ENCODE peak calls at places on chromosomes 6 and 20, in eight cellular contexts. B is sciatic nerve; O is NCI-H510A treated with DMSO at 0.1 percent for 48 hours; N is T-helper 9 cell; E is activated T-helper 1 cell treated with anti-CD3 and anti-CD28 coated beads, Interleukin-2, amount 50 U/mL, for 16 hours; P is activated naive CD4-positive, alpha-beta T cell; L is body of pancreas; H is Jurkat, Clone E6-1. K is an unnamed sample.

GRCh38 chr6:144055121-144055931 is 40.0 kb downstream of the SF3B5 start:
- DNase-seq in H (peak; percentile 59), N (no peak), O (no peak), L (no peak), E (no peak), P (no peak), B (no peak), K (peak; percentile 8)

GRCh38 chr20:36862857-36863668 is 12.9 kb upstream of the TLDC2 start:
- DNase-seq in L (peak; percentile 28), B (peak; percentile 73), N (no peak), E (no peak), O (no peak), P (no peak), H (no peak), K (no peak)

GRCh38 chr6:157424491-157425020 is 43.6 kb downstream of the ZDHHC14 start:
- DNase-seq in L (peak; percentile 29), E (no peak), B (no peak), H (no peak), P (no peak), O (no peak), N (no peak), K (no peak)

GRCh38 chr6:41367700-41368099 is 32.3 kb downstream of the NCR2 start:
- DNase-seq in H (peak; percentile 35), E (no peak), L (peak; percentile 31), P (no peak), N (no peak), O (peak; percentile 57), B (peak; percentile 71), K (peak; percentile 49)

GRCh38 chr6:37952027-37952426 is 132.5 kb downstream of the ZFAND3 start:
- DNase-seq in N (no peak), O (no peak), E (no peak), B (no peak), H (no peak), P (no peak), L (no peak), K (no peak)

GRCh38 chr6:134949927-134950326 is at the start of gene ALDH8A1:
- DNase-seq in E (no peak), B (no peak), L (no peak), N (no peak), P (no peak), O (no peak), H (no peak), K (no peak)

GRCh38 chr6:56759521-56759920 is 116.8 kb upstream of the DST start:
- DNase-seq in H (no peak), P (no peak), O (no peak), B (no peak), N (no peak), E (no peak), L (no peak), K (no peak)

GRCh38 chr20:5827098-5827853 is 77.1 kb downstream of the SHLD1 start:
- DNase-seq in P (no peak), E (no peak), N (no peak), O (no peak), H (no peak), B (no peak), L (no peak), K (no peak)

GRCh38 chr6:144219056-144219685 is 66.0 kb upstream of the UTRN start:
- DNase-seq in E (no peak), B (no peak), O (peak; percentile 1), H (peak; percentile 44), L (no peak), P (no peak), N (no peak), K (peak; percentile 31)

GRCh38 chr6:128412680-128413079 is 107.7 kb downstream of the PTPRK start:
- DNase-seq in L (no peak), B (no peak), N (no peak), H (no peak), O (no peak), E (no peak), P (no peak), K (no peak)

GRCh38 chr20:49460131-49460530 is 22.3 kb downstream of the KCNB1 start:
- DNase-seq in O (no peak), P (no peak), B (no peak), L (no peak), H (no peak), E (no peak), N (no peak), K (no peak)

GRCh38 chr6:169640347-169640972 is 61.4 kb downstream of the WDR27 start:
- DNase-seq in L (no peak), N (no peak), B (no peak), O (no peak), E (no peak), P (no peak), H (no peak), K (no peak)

GRCh38 chr6:129955584-129955983 is 62.8 kb upstream of the L3MBTL3 start:
- DNase-seq in O (no peak), B (no peak), P (no peak), N (no peak), E (no peak), L (no peak), H (no peak), K (no peak)

GRCh38 chr6:3419624-3420272 is 37.1 kb downstream of the SLC22A23 start:
- DNase-seq in O (no peak), P (no peak), H (no peak), B (no peak), N (no peak), E (no peak), L (no peak), K (peak; percentile 62)

GRCh38 chr20:25408170-25408547 is 686 bp downstream of the GINS1 start:
- DNase-seq in O (no peak), H (no peak), L (no peak), P (no peak), E (no peak), N (no peak), B (no peak), K (no peak)

GRCh38 chr6:72968704-72969103 is 256.6 kb downstream of the KHDC1L start:
- DNase-seq in O (peak; percentile 73), L (no peak), E (no peak), N (no peak), P (no peak), B (no peak), H (no peak), K (peak; percentile 76)

GRCh38 chr6:127299522-127300240 is 33.0 kb downstream of the RNF146 start:
- DNase-seq in O (no peak), L (no peak), P (no peak), B (no peak), E (no peak), H (no peak), N (no peak), K (no peak)

GRCh38 chr6:2632943-2633584 is 117.7 kb downstream of the MYLK4 start:
- DNase-seq in P (no peak), N (no peak), H (no peak), O (no peak), L (no peak), B (no peak), E (no peak), K (no peak)

GRCh38 chr6:112920994-112921393 is 573.9 kb downstream of the RFPL4B start:
- DNase-seq in L (no peak), P (no peak), O (no peak), H (no peak), N (no peak), E (no peak), B (no peak), K (no peak)

GRCh38 chr6:117167520-117168271 is 97.7 kb upstream of the VGLL2 start:
- DNase-seq in N (no peak), L (peak; percentile 14), H (no peak), E (no peak), P (no peak), O (no peak), B (no peak), K (peak; percentile 84)

GRCh38 chr6:169145476-169145875 is 108.2 kb downstream of the THBS2 start:
- DNase-seq in H (no peak), P (no peak), L (no peak), O (no peak), E (no peak), N (no peak), B (no peak), K (no peak)

GRCh38 chr20:35826361-35826760 is 54.5 kb downstream of the PHF20 start:
- DNase-seq in B (no peak), O (no peak), N (no peak), E (no peak), L (no peak), P (no peak), H (no peak), K (no peak)

GRCh38 chr20:51195419-51195901 is 172.6 kb upstream of the KCNG1 start:
- DNase-seq in H (no peak), L (no peak), B (no peak), O (no peak), P (no peak), E (no peak), N (no peak), K (peak; percentile 80)

GRCh38 chr20:44448753-44449546 is 26.7 kb upstream of the TTPAL start:
- DNase-seq in O (no peak), H (peak; percentile 27), N (no peak), L (no peak), B (no peak), E (no peak), P (no peak), K (no peak)

GRCh38 chr6:150016324-150017185 is 8.8 kb downstream of the RAET1L start:
- DNase-seq in P (no peak), H (peak; percentile 69), N (peak; percentile 41), E (no peak), O (peak; percentile 27), L (peak; percentile 70), B (no peak), K (peak; percentile 59)

GRCh38 chr6:37283786-37284185 is 25.8 kb upstream of the TMEM217 start:
- DNase-seq in O (no peak), H (no peak), L (peak; percentile 60), E (no peak), N (no peak), B (no peak), P (no peak), K (no peak)

GRCh38 chr6:150830409-150831165 is 34.9 kb upstream of the MTHFD1L start:
- DNase-seq in L (no peak), B (no peak), O (no peak), N (no peak), H (no peak), P (no peak), E (no peak), K (peak; percentile 47)

GRCh38 chr6:17057322-17057721 is 44.5 kb upstream of the STMND1 start:
- DNase-seq in E (no peak), H (no peak), N (no peak), L (no peak), B (no peak), O (no peak), P (no peak), K (peak; percentile 51)

GRCh38 chr20:43194187-43194586 is 4.5 kb upstream of the PTPRT start:
- DNase-seq in H (no peak), E (no peak), O (no peak), N (no peak), L (no peak), B (no peak), P (no peak), K (no peak)

GRCh38 chr20:48800227-48800626 is 27.6 kb downstream of the PREX1 start:
- DNase-seq in P (no peak), L (no peak), H (no peak), O (no peak), N (no peak), B (no peak), E (no peak), K (no peak)

GRCh38 chr20:32535316-32535952 is 49.7 kb downstream of the NOL4L start:
- DNase-seq in P (no peak), H (peak; percentile 64), N (peak; percentile 39), E (no peak), L (no peak), O (peak; percentile 71), B (no peak), K (no peak)

GRCh38 chr6:51678905-51679620 is 408.4 kb downstream of the PKHD1 start:
- DNase-seq in E (no peak), P (no peak), B (no peak), H (no peak), L (no peak), N (no peak), O (no peak), K (peak; percentile 0)

GRCh38 chr6:99521557-99522286 is 6.5 kb upstream of the USP45 start:
- DNase-seq in H (peak; percentile 30), E (no peak), P (no peak), B (no peak), N (no peak), L (no peak), O (no peak), K (peak; percentile 38)

GRCh38 chr20:44965651-44966029 is 672 bp upstream of the STK4 start:
- DNase-seq in L (no peak), P (no peak), E (no peak), B (no peak), N (no peak), O (no peak), H (no peak), K (no peak)